ENCODE peak calls at places on chromosomes 3 and 15, in nine cellular contexts. R is memory B cell; N is stimulated activated CD4-positive, alpha-beta T cell treated with anti-CD3 and anti-CD28 coated beads, Interleukin-12 subunit alpha, Interleukin-12 subunit beta, amount 100 ng/mL, for 4 hours; Z is caudate nucleus; P is endothelial cell of umbilical vein; L is T-cell; D is PC-3; A is activated B cell treated with CpG ODN at 0.5 μM for 24 hours; C is lung microvascular endothelial cell. B is an unnamed sample.
A peak's percentile ranks its signal among the peaks of the same experiment; 100 is the strongest.

GRCh38 chr15:43209059-43209824 is 11.6 kb downstream of the EPB42 start:
- DNase-seq in R (no peak), N (no peak), Z (no peak), P (no peak), L (no peak), D (no peak), A (no peak), C (peak; percentile 47), B (no peak)

GRCh38 chr3:4494807-4495200 is 1.7 kb downstream of the ITPR1 start:
- DNase-seq in R (no peak), N (no peak), Z (no peak), P (no peak), L (no peak), D (no peak), A (no peak), C (no peak), B (no peak)

GRCh38 chr15:90529008-90529368 is 735 bp upstream of the CRTC3 start:
- DNase-seq in R (no peak), N (no peak), Z (no peak), P (no peak), L (no peak), D (no peak), A (no peak), C (no peak), B (no peak)

GRCh38 chr3:122458992-122459391 is 43.1 kb upstream of the WDR5B start:
- DNase-seq in R (no peak), N (no peak), Z (no peak), P (peak; percentile 51), L (no peak), D (peak; percentile 75), A (no peak), C (peak; percentile 10), B (no peak)

GRCh38 chr3:157336252-157337009 is 100.2 kb upstream of the PTX3 start:
- DNase-seq in R (no peak), N (no peak), Z (no peak), P (peak; percentile 45), L (no peak), D (peak; percentile 89), A (no peak), C (no peak), B (no peak)

GRCh38 chr3:100521439-100521845 is 29.0 kb downstream of the TMEM45A start:
- DNase-seq in R (no peak), N (no peak), Z (no peak), P (no peak), L (no peak), D (no peak), A (no peak), C (no peak), B (no peak)

GRCh38 chr3:122318620-122319019 is 6.4 kb upstream of the CSTA start:
- DNase-seq in R (no peak), N (no peak), Z (no peak), P (no peak), L (no peak), D (peak; percentile 92), A (no peak), C (no peak), B (no peak)

GRCh38 chr3:45123841-45124269 is 22.3 kb downstream of the CDCP1 start:
- DNase-seq in R (no peak), N (no peak), Z (no peak), P (peak; percentile 40), L (no peak), D (peak; percentile 94), A (no peak), C (no peak), B (no peak)

GRCh38 chr15:58981808-58982475 is 5.5 kb upstream of the RNF111 start:
- DNase-seq in R (no peak), N (no peak), Z (no peak), P (no peak), L (no peak), D (no peak), A (no peak), C (peak; percentile 24), B (no peak)

GRCh38 chr3:137669519-137670060 is 94.5 kb upstream of the SOX14 start:
- DNase-seq in R (no peak), N (no peak), Z (no peak), P (no peak), L (no peak), D (no peak), A (no peak), C (no peak), B (no peak)

GRCh38 chr3:182294256-182294655 is 499.0 kb upstream of the ATP11B start:
- DNase-seq in R (no peak), N (no peak), Z (no peak), P (no peak), L (no peak), D (peak; percentile 32), A (no peak), C (no peak), B (no peak)